ENCODE peak calls at places on chromosome 20, in four cellular contexts. K, B, W and N are unnamed samples.

GRCh38 chr20:53737404-53738038 is 143.9 kb upstream of the ZNF217 start:
- DNase-seq in K (no peak), B (no peak), W (no peak), N (no peak)

GRCh38 chr20:48904566-48905321 is 16.8 kb upstream of the ARFGEF2 start:
- DNase-seq in K (peak), B (peak), W (peak), N (peak)

GRCh38 chr20:17624551-17625245 is 54.8 kb downstream of the DSTN start:
- DNase-seq in K (no peak), B (no peak), W (no peak), N (no peak)

GRCh38 chr20:44656447-44656846 is 4.9 kb upstream of the ADA start:
- DNase-seq in K (no peak), B (no peak), W (no peak), N (no peak)

GRCh38 chr20:11987526-11987925 is 69.8 kb downstream of the BTBD3 start:
- DNase-seq in K (no peak), B (no peak), W (no peak), N (no peak)

GRCh38 chr20:41038878-41039404 is 10.3 kb downstream of the TOP1 start:
- DNase-seq in K (no peak), B (no peak), W (no peak), N (no peak)

GRCh38 chr20:4544765-4545164 is 176.9 kb upstream of the PRND start:
- DNase-seq in K (no peak), B (no peak), W (no peak), N (peak)

GRCh38 chr20:45938727-45939438 is 4.4 kb downstream of the PCIF1 start:
- DNase-seq in K (no peak), B (no peak), W (no peak), N (no peak)

GRCh38 chr20:49340161-49340966 is 62.5 kb upstream of the ZNFX1 start:
- DNase-seq in K (no peak), B (no peak), W (no peak), N (no peak)

GRCh38 chr20:61678437-61678836 is 387.2 kb downstream of the TAF4 start:
- DNase-seq in K (no peak), B (no peak), W (no peak), N (no peak)

GRCh38 chr20:43959079-43959919 is 44.6 kb downstream of the TOX2 start:
- DNase-seq in K (no peak), B (no peak), W (no peak), N (no peak)

GRCh38 chr20:7650481-7650880 is 289.8 kb downstream of the HAO1 start:
- DNase-seq in K (no peak), B (no peak), W (no peak), N (peak)

GRCh38 chr20:32527052-32527446 is 58.1 kb downstream of the NOL4L start:
- DNase-seq in K (no peak), B (no peak), W (no peak), N (no peak)

GRCh38 chr20:16712541-16712947 is 17.3 kb upstream of the SNRPB2 start:
- DNase-seq in K (no peak), B (no peak), W (no peak), N (no peak)

GRCh38 chr20:54431545-54431944 is 43.8 kb upstream of the DOK5 start:
- DNase-seq in K (no peak), B (no peak), W (no peak), N (no peak)

GRCh38 chr20:48632017-48632824 is 195.6 kb downstream of the PREX1 start:
- DNase-seq in K (no peak), B (no peak), W (no peak), N (no peak)

GRCh38 chr20:10654630-10655029 is 19.2 kb downstream of the JAG1 start:
- DNase-seq in K (no peak), B (no peak), W (peak), N (no peak)

GRCh38 chr20:62220666-62221568 is 839 bp upstream of the HRH3 start:
- DNase-seq in K (no peak), B (no peak), W (no peak), N (no peak)

GRCh38 chr20:50089140-50089786 is 23.7 kb downstream of the UBE2V1 start:
- DNase-seq in K (no peak), B (no peak), W (no peak), N (no peak)

GRCh38 chr20:10498196-10498595 is 63.1 kb downstream of the SLX4IP start:
- DNase-seq in K (no peak), B (no peak), W (no peak), N (no peak)

GRCh38 chr20:35743693-35744491 is 1.8 kb upstream of the RBM39 start:
- DNase-seq in K (no peak), B (no peak), W (no peak), N (no peak)

GRCh38 chr20:51579137-51579536 is 36.6 kb upstream of the NFATC2 start:
- DNase-seq in K (no peak), B (no peak), W (no peak), N (no peak)

GRCh38 chr20:1900321-1900791 is 5.1 kb downstream of the SIRPA start:
- DNase-seq in K (no peak), B (no peak), W (peak), N (peak)

GRCh38 chr20:33460711-33461110 is 17.1 kb upstream of the SNTA1 start:
- DNase-seq in K (no peak), B (no peak), W (no peak), N (no peak)

GRCh38 chr20:62636446-62636845 is 5.9 kb upstream of the SLCO4A1 start:
- DNase-seq in K (no peak), B (no peak), W (no peak), N (no peak)

GRCh38 chr20:61521680-61522420 is 269.8 kb downstream of the CDH4 start:
- DNase-seq in K (no peak), B (no peak), W (no peak), N (no peak)

GRCh38 chr20:14334306-14334930 is 3.0 kb downstream of the FLRT3 start:
- DNase-seq in K (no peak), B (no peak), W (no peak), N (peak)

GRCh38 chr20:45268531-45268930 is 14.2 kb upstream of the SLPI start:
- DNase-seq in K (no peak), B (no peak), W (no peak), N (no peak)

GRCh38 chr20:35285806-35286076 is 1.2 kb upstream of the EIF6 start:
- DNase-seq in K (no peak), B (no peak), W (no peak), N (no peak)

GRCh38 chr20:539848-540247 is 3.7 kb downstream of the CSNK2A1 start:
- DNase-seq in K (no peak), B (no peak), W (no peak), N (no peak)

GRCh38 chr20:60102665-60103210 is 144.5 kb downstream of the CDH26 start:
- DNase-seq in K (no peak), B (no peak), W (no peak), N (no peak)

GRCh38 chr20:36821964-36822437 is 48.4 kb upstream of the DSN1 start:
- DNase-seq in K (no peak), B (no peak), W (no peak), N (no peak)

GRCh38 chr20:57412347-57413029 is 21.3 kb downstream of the RBM38 start:
- DNase-seq in K (no peak), B (no peak), W (no peak), N (no peak)

GRCh38 chr20:57148266-57148665 is 118.2 kb downstream of the BMP7 start:
- DNase-seq in K (no peak), B (no peak), W (no peak), N (no peak)

GRCh38 chr20:34390769-34391447 is 27.8 kb downstream of the ITCH start:
- DNase-seq in K (peak), B (peak), W (no peak), N (peak)